ENCODE peak calls at places on chromosomes 7 and 10, in eight cellular contexts. Y, Q, N, U, Z, M, X and I are unnamed samples.

GRCh38 chr7:423312-424260 is 96.1 kb downstream of the PDGFA start:
- DNase-seq in Y (no peak), Q (no peak), N (no peak), U (no peak), Z (no peak), M (no peak), X (no peak), I (no peak)

GRCh38 chr10:22682237-22683192 is 31.9 kb downstream of the PIP4K2A start:
- DNase-seq in Y (no peak), Q (peak), N (peak), U (peak), Z (no peak), M (peak), X (no peak), I (no peak)

GRCh38 chr10:119619215-119619614 is 22.5 kb upstream of the TIAL1 start:
- DNase-seq in Y (no peak), Q (no peak), N (no peak), U (no peak), Z (no peak), M (no peak), X (no peak), I (no peak)

GRCh38 chr10:287814-288213 is 152.6 kb downstream of the ZMYND11 start:
- DNase-seq in Y (peak), Q (no peak), N (peak), U (peak), Z (no peak), M (no peak), X (no peak), I (no peak)

GRCh38 chr7:46015107-46015868 is 94.2 kb upstream of the IGFBP3 start:
- DNase-seq in Y (peak), Q (no peak), N (no peak), U (no peak), Z (no peak), M (no peak), X (peak), I (no peak)

GRCh38 chr10:130027716-130028464 is 63.8 kb upstream of the EBF3 start:
- DNase-seq in Y (no peak), Q (no peak), N (no peak), U (peak), Z (no peak), M (no peak), X (no peak), I (peak)

GRCh38 chr10:88095778-88096452 is 232.5 kb downstream of the PTEN start:
- DNase-seq in Y (no peak), Q (no peak), N (no peak), U (no peak), Z (no peak), M (no peak), X (no peak), I (no peak)

GRCh38 chr7:88243345-88243909 is 23.6 kb upstream of the SRI start:
- DNase-seq in Y (peak), Q (no peak), N (peak), U (peak), Z (no peak), M (peak), X (no peak), I (no peak)

GRCh38 chr7:79282051-79282694 is 171.3 kb downstream of the MAGI2 start:
- DNase-seq in Y (no peak), Q (no peak), N (peak), U (peak), Z (no peak), M (peak), X (peak), I (no peak)

GRCh38 chr10:55449981-55450380 is 649.0 kb upstream of the PCDH15 start:
- DNase-seq in Y (no peak), Q (no peak), N (no peak), U (no peak), Z (no peak), M (no peak), X (no peak), I (no peak)

GRCh38 chr7:105990726-105991465 is 27.8 kb downstream of the CDHR3 start:
- DNase-seq in Y (peak), Q (no peak), N (no peak), U (peak), Z (no peak), M (no peak), X (peak), I (no peak)

GRCh38 chr7:99123571-99124033 is 20.3 kb downstream of the SMURF1 start:
- DNase-seq in Y (no peak), Q (no peak), N (no peak), U (peak), Z (no peak), M (no peak), X (no peak), I (no peak)

GRCh38 chr10:61633665-61634064 is 29.1 kb upstream of the CABCOCO1 start:
- DNase-seq in Y (no peak), Q (no peak), N (no peak), U (peak), Z (no peak), M (no peak), X (no peak), I (no peak)

GRCh38 chr10:61318429-61318828 is 134.8 kb downstream of the TMEM26 start:
- DNase-seq in Y (no peak), Q (no peak), N (no peak), U (no peak), Z (no peak), M (no peak), X (no peak), I (no peak)

GRCh38 chr10:100993986-100994708 is 5.5 kb upstream of the LZTS2 start:
- DNase-seq in Y (no peak), Q (no peak), N (peak), U (peak), Z (no peak), M (no peak), X (no peak), I (no peak)